ENCODE peak calls at places on chromosome 10, in four cellular contexts. One of them, this sample, is unnamed.

GRCh38 chr10:33291053-33291592 is 43.3 kb downstream of the NRP1 start:
- DNase-seq in naive thymus-derived CD4-positive, alpha-beta T cell: no peak
- DNase-seq in PC-9: peak; percentile 91
- DNase-seq in CD4-positive, alpha-beta T cell: no peak
- DNase-seq in this sample: no peak

GRCh38 chr10:100909506-100910260 is 3.1 kb upstream of the SLF2 start:
- DNase-seq in PC-9: no peak
- DNase-seq in naive thymus-derived CD4-positive, alpha-beta T cell: no peak
- DNase-seq in CD4-positive, alpha-beta T cell: no peak
- DNase-seq in this sample: no peak

GRCh38 chr10:86979977-86980448 is 11.7 kb downstream of the ADIRF start:
- DNase-seq in PC-9: no peak
- DNase-seq in naive thymus-derived CD4-positive, alpha-beta T cell: no peak
- DNase-seq in CD4-positive, alpha-beta T cell: no peak
- DNase-seq in this sample: no peak

GRCh38 chr10:34256216-34256615 is 558.9 kb downstream of the PARD3 start:
- DNase-seq in PC-9: no peak
- DNase-seq in naive thymus-derived CD4-positive, alpha-beta T cell: no peak
- DNase-seq in CD4-positive, alpha-beta T cell: no peak
- DNase-seq in this sample: no peak

GRCh38 chr10:2899246-2899645 is 168.1 kb upstream of the PFKP start:
- DNase-seq in CD4-positive, alpha-beta T cell: no peak
- DNase-seq in naive thymus-derived CD4-positive, alpha-beta T cell: no peak
- DNase-seq in PC-9: no peak
- DNase-seq in this sample: no peak

GRCh38 chr10:97574374-97575100 is 2.0 kb downstream of the ANKRD2 start:
- DNase-seq in CD4-positive, alpha-beta T cell: no peak
- DNase-seq in naive thymus-derived CD4-positive, alpha-beta T cell: no peak
- DNase-seq in PC-9: peak; percentile 92
- DNase-seq in this sample: no peak

GRCh38 chr10:33334170-33334838 is at the start of gene NRP1:
- DNase-seq in PC-9: no peak
- DNase-seq in naive thymus-derived CD4-positive, alpha-beta T cell: no peak
- DNase-seq in CD4-positive, alpha-beta T cell: no peak
- DNase-seq in this sample: peak; percentile 18

GRCh38 chr10:125134916-125135770 is 25.2 kb downstream of the CTBP2 start:
- DNase-seq in naive thymus-derived CD4-positive, alpha-beta T cell: no peak
- DNase-seq in CD4-positive, alpha-beta T cell: no peak
- DNase-seq in PC-9: no peak
- DNase-seq in this sample: no peak

GRCh38 chr10:112832361-112832878 is 117.6 kb upstream of the TCF7L2 start:
- DNase-seq in naive thymus-derived CD4-positive, alpha-beta T cell: no peak
- DNase-seq in CD4-positive, alpha-beta T cell: no peak
- DNase-seq in PC-9: no peak
- DNase-seq in this sample: no peak

GRCh38 chr10:96324447-96324846 is 20.2 kb downstream of the DNTT start:
- DNase-seq in PC-9: no peak
- DNase-seq in naive thymus-derived CD4-positive, alpha-beta T cell: no peak
- DNase-seq in CD4-positive, alpha-beta T cell: no peak
- DNase-seq in this sample: no peak

GRCh38 chr10:72204296-72204695 is 11.5 kb upstream of the ANAPC16 start:
- DNase-seq in naive thymus-derived CD4-positive, alpha-beta T cell: no peak
- DNase-seq in PC-9: no peak
- DNase-seq in CD4-positive, alpha-beta T cell: no peak
- DNase-seq in this sample: no peak

GRCh38 chr10:129658673-129659072 is 191.6 kb downstream of the MGMT start:
- DNase-seq in CD4-positive, alpha-beta T cell: no peak
- DNase-seq in PC-9: no peak
- DNase-seq in naive thymus-derived CD4-positive, alpha-beta T cell: no peak
- DNase-seq in this sample: no peak

GRCh38 chr10:71816931-71817631 is 34.0 kb downstream of the PSAP start:
- DNase-seq in naive thymus-derived CD4-positive, alpha-beta T cell: no peak
- DNase-seq in CD4-positive, alpha-beta T cell: no peak
- DNase-seq in PC-9: peak; percentile 34
- DNase-seq in this sample: no peak

DNA sequence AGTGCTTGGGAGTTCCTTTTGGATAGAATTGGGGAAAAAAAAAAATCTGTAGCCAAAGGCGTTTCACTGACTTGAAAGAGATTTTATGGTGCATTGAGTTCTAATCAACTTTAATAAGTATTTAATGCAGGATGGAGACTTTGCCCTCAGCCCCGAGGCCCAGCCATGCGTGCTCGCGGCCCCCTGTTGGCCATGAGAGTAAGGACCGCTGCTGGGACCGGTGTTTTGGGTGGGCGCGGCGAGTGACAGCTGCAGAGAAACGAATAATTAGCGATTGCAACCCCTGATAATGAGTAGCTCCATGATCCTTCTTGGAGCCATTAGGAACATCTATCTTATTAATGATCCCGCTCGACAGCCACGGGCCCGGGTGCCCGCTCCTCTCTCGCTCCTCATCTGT is 347.4 kb downstream of the RPS24 start:
- DNase-seq in naive thymus-derived CD4-positive, alpha-beta T cell: no peak
- DNase-seq in PC-9: no peak
- DNase-seq in CD4-positive, alpha-beta T cell: no peak
- DNase-seq in this sample: no peak
- H3K27ac ChIP-seq in naive thymus-derived CD4-positive, alpha-beta T cell: no peak overlapping the region
- H3K27ac ChIP-seq in PC-9: no peak overlapping the region
- H3K27ac ChIP-seq in CD4-positive, alpha-beta T cell: no peak overlapping the region
- H3K27ac ChIP-seq in this sample: no peak overlapping the region

GRCh38 chr10:21517134-21517982 is 8.1 kb downstream of the SKIDA1 start:
- DNase-seq in PC-9: peak; percentile 36
- DNase-seq in CD4-positive, alpha-beta T cell: no peak
- DNase-seq in naive thymus-derived CD4-positive, alpha-beta T cell: no peak
- DNase-seq in this sample: no peak

GRCh38 chr10:21516270-21517131 is 9.0 kb downstream of the SKIDA1 start:
- DNase-seq in naive thymus-derived CD4-positive, alpha-beta T cell: peak; percentile 42
- DNase-seq in PC-9: no peak
- DNase-seq in CD4-positive, alpha-beta T cell: peak; percentile 43
- DNase-seq in this sample: peak; percentile 16

GRCh38 chr10:21514101-21514807 is 11.2 kb downstream of the SKIDA1 start:
- DNase-seq in PC-9: no peak
- DNase-seq in CD4-positive, alpha-beta T cell: no peak
- DNase-seq in naive thymus-derived CD4-positive, alpha-beta T cell: no peak
- DNase-seq in this sample: no peak

GRCh38 chr10:21514808-21515580 is 10.5 kb downstream of the SKIDA1 start:
- DNase-seq in naive thymus-derived CD4-positive, alpha-beta T cell: no peak
- DNase-seq in PC-9: no peak
- DNase-seq in CD4-positive, alpha-beta T cell: no peak
- DNase-seq in this sample: no peak

DNA sequence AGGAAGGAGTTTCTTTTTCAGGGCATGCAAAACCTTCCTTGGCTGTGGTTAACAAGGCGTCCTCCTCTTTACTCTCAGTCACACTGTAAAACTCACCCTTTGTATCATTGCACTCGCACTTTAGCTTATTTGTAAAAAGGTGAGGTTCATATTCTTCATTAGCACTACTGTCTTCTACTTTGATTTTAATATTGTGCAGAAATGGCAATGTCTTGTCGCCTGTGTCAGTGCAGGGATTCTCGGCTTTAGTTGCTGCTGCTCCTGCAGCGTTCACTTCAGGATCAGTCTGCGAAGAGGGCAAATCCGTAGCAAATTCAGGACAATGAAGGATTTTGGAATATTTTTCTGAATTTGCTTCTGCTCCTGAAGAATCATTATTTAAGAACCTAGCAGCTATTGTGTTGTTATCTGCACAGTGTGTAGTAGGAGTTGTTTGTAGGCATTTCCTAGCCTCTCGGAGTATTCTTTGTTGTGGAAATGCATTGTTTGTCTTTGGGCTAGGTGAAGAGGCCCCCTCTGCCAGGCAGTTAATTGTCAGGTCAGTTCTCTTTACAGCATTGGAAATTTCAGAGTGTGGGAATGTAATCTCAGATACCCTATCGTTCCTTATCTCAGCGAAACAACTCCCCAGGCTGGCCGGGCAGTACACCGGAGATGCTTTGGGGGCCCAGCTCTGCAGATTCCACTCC is 9.8 kb downstream of the SKIDA1 start:
- DNase-seq in CD4-positive, alpha-beta T cell: no peak
- DNase-seq in PC-9: no peak
- DNase-seq in naive thymus-derived CD4-positive, alpha-beta T cell: no peak
- DNase-seq in this sample: no peak
- H3K27ac ChIP-seq in CD4-positive, alpha-beta T cell: no peak overlapping the region
- H3K27ac ChIP-seq in PC-9: no peak overlapping the region
- H3K27ac ChIP-seq in naive thymus-derived CD4-positive, alpha-beta T cell: no peak overlapping the region
- H3K27ac ChIP-seq in this sample: no peak overlapping the region

GRCh38 chr10:91909178-91909677 is at the start of gene FGFBP3:
- DNase-seq in PC-9: peak; percentile 40
- DNase-seq in naive thymus-derived CD4-positive, alpha-beta T cell: peak; percentile 51
- DNase-seq in CD4-positive, alpha-beta T cell: no peak
- DNase-seq in this sample: peak; percentile 69

GRCh38 chr10:91907033-91907594 is 2.2 kb downstream of the FGFBP3 start:
- DNase-seq in PC-9: no peak
- DNase-seq in naive thymus-derived CD4-positive, alpha-beta T cell: no peak
- DNase-seq in CD4-positive, alpha-beta T cell: no peak
- DNase-seq in this sample: no peak

GRCh38 chr10:91910467-91910866 is 1.2 kb upstream of the FGFBP3 start:
- DNase-seq in naive thymus-derived CD4-positive, alpha-beta T cell: no peak
- DNase-seq in CD4-positive, alpha-beta T cell: no peak
- DNase-seq in PC-9: no peak
- DNase-seq in this sample: no peak

GRCh38 chr10:91907914-91908357 is 1.4 kb downstream of the FGFBP3 start:
- DNase-seq in CD4-positive, alpha-beta T cell: no peak
- DNase-seq in PC-9: no peak
- DNase-seq in naive thymus-derived CD4-positive, alpha-beta T cell: no peak
- DNase-seq in this sample: no peak

GRCh38 chr10:91908358-91909177 is 718 bp downstream of the FGFBP3 start:
- DNase-seq in CD4-positive, alpha-beta T cell: peak; percentile 61
- DNase-seq in PC-9: peak; percentile 74
- DNase-seq in naive thymus-derived CD4-positive, alpha-beta T cell: peak; percentile 51
- DNase-seq in this sample: peak; percentile 85
- H3K27ac ChIP-seq in CD4-positive, alpha-beta T cell: no peak overlapping the region
- H3K27ac ChIP-seq in PC-9: no peak overlapping the region
- H3K27ac ChIP-seq in naive thymus-derived CD4-positive, alpha-beta T cell: peak overlapping the region; percentile 65
- H3K27ac ChIP-seq in this sample: peak overlapping the region; percentile 52

GRCh38 chr10:88923525-88923924 is 29.0 kb downstream of the ACTA2 start:
- DNase-seq in PC-9: no peak
- DNase-seq in CD4-positive, alpha-beta T cell: no peak
- DNase-seq in naive thymus-derived CD4-positive, alpha-beta T cell: no peak
- DNase-seq in this sample: no peak

GRCh38 chr10:88922041-88922440 is 30.5 kb downstream of the ACTA2 start:
- DNase-seq in PC-9: no peak
- DNase-seq in CD4-positive, alpha-beta T cell: no peak
- DNase-seq in naive thymus-derived CD4-positive, alpha-beta T cell: no peak
- DNase-seq in this sample: no peak

GRCh38 chr10:88927291-88927690 is 25.3 kb downstream of the ACTA2 start:
- DNase-seq in PC-9: no peak
- DNase-seq in naive thymus-derived CD4-positive, alpha-beta T cell: no peak
- DNase-seq in CD4-positive, alpha-beta T cell: no peak
- DNase-seq in this sample: no peak

GRCh38 chr10:88928254-88928653 is 24.3 kb downstream of the ACTA2 start:
- DNase-seq in PC-9: no peak
- DNase-seq in naive thymus-derived CD4-positive, alpha-beta T cell: no peak
- DNase-seq in CD4-positive, alpha-beta T cell: no peak
- DNase-seq in this sample: no peak

GRCh38 chr10:88926484-88927249 is 25.9 kb downstream of the ACTA2 start:
- DNase-seq in naive thymus-derived CD4-positive, alpha-beta T cell: no peak
- DNase-seq in PC-9: no peak
- DNase-seq in CD4-positive, alpha-beta T cell: no peak
- DNase-seq in this sample: peak; percentile 88
- H3K27ac ChIP-seq in naive thymus-derived CD4-positive, alpha-beta T cell: no peak overlapping the region
- H3K27ac ChIP-seq in PC-9: no peak overlapping the region
- H3K27ac ChIP-seq in CD4-positive, alpha-beta T cell: no peak overlapping the region
- H3K27ac ChIP-seq in this sample: peak overlapping the region; percentile 59

GRCh38 chr10:651700-652099 is 37.8 kb downstream of the DIP2C start:
- DNase-seq in CD4-positive, alpha-beta T cell: no peak
- DNase-seq in PC-9: no peak
- DNase-seq in naive thymus-derived CD4-positive, alpha-beta T cell: no peak
- DNase-seq in this sample: no peak

GRCh38 chr10:652226-652625 is 37.2 kb downstream of the DIP2C start:
- DNase-seq in PC-9: no peak
- DNase-seq in CD4-positive, alpha-beta T cell: no peak
- DNase-seq in naive thymus-derived CD4-positive, alpha-beta T cell: no peak
- DNase-seq in this sample: no peak

GRCh38 chr10:649798-650690 is 39.4 kb downstream of the DIP2C start:
- DNase-seq in CD4-positive, alpha-beta T cell: no peak
- DNase-seq in PC-9: no peak
- DNase-seq in naive thymus-derived CD4-positive, alpha-beta T cell: no peak
- DNase-seq in this sample: no peak

GRCh38 chr10:649445-649797 is 40.0 kb downstream of the DIP2C start:
- DNase-seq in naive thymus-derived CD4-positive, alpha-beta T cell: no peak
- DNase-seq in PC-9: no peak
- DNase-seq in CD4-positive, alpha-beta T cell: no peak
- DNase-seq in this sample: no peak

DNA sequence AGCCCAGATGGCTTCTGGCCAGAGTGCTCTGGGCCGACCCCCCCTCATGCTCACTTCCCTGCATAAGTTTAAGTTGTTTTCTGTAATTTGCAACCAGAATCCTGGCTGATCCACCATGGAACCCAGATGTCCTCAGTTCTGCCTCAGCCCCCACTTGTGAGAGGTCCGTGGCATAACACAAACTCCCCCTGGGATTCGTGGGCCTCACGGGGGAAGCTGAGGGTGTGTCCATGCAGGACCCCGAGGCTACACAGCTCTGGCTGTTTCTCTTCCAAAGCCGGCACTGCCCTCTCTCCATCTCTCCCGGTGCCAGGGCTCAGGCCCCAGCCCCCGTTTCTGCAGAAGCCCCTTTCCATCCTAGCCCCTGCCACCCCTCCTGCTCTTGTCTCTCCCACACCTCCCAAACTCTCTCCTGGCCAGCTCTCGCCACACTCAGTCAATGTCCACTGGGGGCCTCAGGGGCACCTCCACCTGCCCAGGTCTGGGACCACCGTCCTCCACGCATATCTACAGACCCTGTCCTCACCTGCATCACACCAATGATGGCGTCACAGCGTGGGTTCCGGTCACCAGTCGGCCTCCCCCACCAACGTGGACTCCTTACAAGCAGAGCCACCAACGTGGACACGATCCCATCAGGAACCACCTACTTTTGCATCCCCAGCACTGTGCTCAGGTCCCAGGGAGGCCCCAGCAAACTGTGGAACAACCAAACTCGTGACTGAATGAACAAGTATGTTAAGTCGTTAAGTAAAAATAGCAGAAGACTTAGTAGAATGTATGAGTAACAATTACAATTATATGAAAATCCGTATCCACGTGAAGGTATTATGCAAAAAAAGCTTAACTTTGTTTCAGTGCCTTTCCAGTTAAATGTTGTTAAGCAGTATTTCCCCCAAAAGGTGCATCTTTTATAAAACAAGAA is 38.5 kb downstream of the DIP2C start:
- DNase-seq in CD4-positive, alpha-beta T cell: no peak
- DNase-seq in PC-9: no peak
- DNase-seq in naive thymus-derived CD4-positive, alpha-beta T cell: no peak
- DNase-seq in this sample: no peak
- H3K27ac ChIP-seq in CD4-positive, alpha-beta T cell: no peak overlapping the region
- H3K27ac ChIP-seq in PC-9: no peak overlapping the region
- H3K27ac ChIP-seq in naive thymus-derived CD4-positive, alpha-beta T cell: no peak overlapping the region
- H3K27ac ChIP-seq in this sample: no peak overlapping the region

DNA sequence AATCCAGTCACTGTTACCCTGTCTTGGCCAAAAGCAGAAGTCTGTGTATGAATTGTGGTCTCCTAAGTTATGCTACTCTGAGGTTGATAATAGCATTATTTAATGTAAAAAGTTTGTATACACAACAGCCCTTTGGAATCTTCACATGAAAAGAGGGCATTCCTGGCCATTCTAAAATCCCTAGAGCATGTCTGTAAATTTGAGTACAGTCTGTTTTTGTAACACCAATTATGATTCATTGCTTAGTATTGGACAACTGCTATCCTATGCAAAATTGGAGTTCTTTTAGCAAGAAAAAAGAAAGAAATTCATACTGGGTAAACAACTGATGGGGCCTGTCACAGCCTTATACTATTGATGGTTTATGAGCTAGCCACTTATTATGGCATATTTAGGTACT is 10.2 kb downstream of the CUTC start:
- DNase-seq in CD4-positive, alpha-beta T cell: no peak
- DNase-seq in naive thymus-derived CD4-positive, alpha-beta T cell: no peak
- DNase-seq in PC-9: no peak
- DNase-seq in this sample: no peak
- H3K27ac ChIP-seq in CD4-positive, alpha-beta T cell: no peak overlapping the region
- H3K27ac ChIP-seq in naive thymus-derived CD4-positive, alpha-beta T cell: no peak overlapping the region
- H3K27ac ChIP-seq in PC-9: no peak overlapping the region
- H3K27ac ChIP-seq in this sample: no peak overlapping the region

This sample was measured in HL-60.